ENCODE peak calls at places on chromosomes 12 and 14, in five cellular contexts. One of them, this sample, is unnamed.

GRCh38 chr14:64417042-64417770 is 29.1 kb downstream of the MTHFD1 start:
- DNase-seq in lower leg skin: peak
- DNase-seq in cardiac fibroblast: peak
- DNase-seq in transverse colon: no peak
- DNase-seq in CD4-positive, alpha-beta memory T cell: no peak
- DNase-seq in this sample: no peak

GRCh38 chr14:101332281-101332680 is 229.0 kb upstream of the DIO3 start:
- DNase-seq in lower leg skin: no peak
- DNase-seq in cardiac fibroblast: no peak
- DNase-seq in transverse colon: no peak
- DNase-seq in CD4-positive, alpha-beta memory T cell: no peak
- DNase-seq in this sample: no peak

GRCh38 chr14:20690848-20691640 is 2.5 kb downstream of the ANG start:
- DNase-seq in lower leg skin: no peak
- DNase-seq in cardiac fibroblast: peak
- DNase-seq in transverse colon: peak
- DNase-seq in CD4-positive, alpha-beta memory T cell: peak
- DNase-seq in this sample: peak

GRCh38 chr12:50425859-50426258 is 25.2 kb downstream of the LARP4 start:
- DNase-seq in lower leg skin: no peak
- DNase-seq in cardiac fibroblast: no peak
- DNase-seq in transverse colon: no peak
- DNase-seq in CD4-positive, alpha-beta memory T cell: no peak
- DNase-seq in this sample: no peak

GRCh38 chr14:91255026-91255695 is 10.7 kb upstream of the GPR68 start:
- DNase-seq in lower leg skin: no peak
- DNase-seq in cardiac fibroblast: no peak
- DNase-seq in transverse colon: no peak
- DNase-seq in CD4-positive, alpha-beta memory T cell: no peak
- DNase-seq in this sample: no peak

GRCh38 chr14:40850191-40850590 is 756.5 kb upstream of the LRFN5 start:
- DNase-seq in lower leg skin: no peak
- DNase-seq in cardiac fibroblast: no peak
- DNase-seq in transverse colon: no peak
- DNase-seq in CD4-positive, alpha-beta memory T cell: no peak
- DNase-seq in this sample: no peak

GRCh38 chr12:109741286-109741969 is 27.8 kb downstream of the FAM222A start:
- DNase-seq in lower leg skin: peak
- DNase-seq in cardiac fibroblast: no peak
- DNase-seq in transverse colon: no peak
- DNase-seq in CD4-positive, alpha-beta memory T cell: no peak
- DNase-seq in this sample: no peak

GRCh38 chr12:5808956-5809355 is 136.1 kb downstream of the ANO2 start:
- DNase-seq in lower leg skin: no peak
- DNase-seq in cardiac fibroblast: no peak
- DNase-seq in transverse colon: no peak
- DNase-seq in CD4-positive, alpha-beta memory T cell: no peak
- DNase-seq in this sample: no peak

GRCh38 chr12:12792421-12792820 is 7.0 kb downstream of the APOLD1 start:
- DNase-seq in lower leg skin: peak
- DNase-seq in cardiac fibroblast: no peak
- DNase-seq in transverse colon: no peak
- DNase-seq in CD4-positive, alpha-beta memory T cell: no peak
- DNase-seq in this sample: no peak

GRCh38 chr12:75850751-75851462 is 180.7 kb downstream of the PHLDA1 start:
- DNase-seq in lower leg skin: no peak
- DNase-seq in cardiac fibroblast: peak
- DNase-seq in transverse colon: peak
- DNase-seq in CD4-positive, alpha-beta memory T cell: no peak
- DNase-seq in this sample: no peak

GRCh38 chr14:25009891-25010290 is 40.1 kb downstream of the STXBP6 start:
- DNase-seq in lower leg skin: no peak
- DNase-seq in cardiac fibroblast: peak
- DNase-seq in transverse colon: no peak
- DNase-seq in CD4-positive, alpha-beta memory T cell: no peak
- DNase-seq in this sample: no peak

GRCh38 chr12:102824218-102824835 is 92.7 kb downstream of the PAH start:
- DNase-seq in lower leg skin: peak
- DNase-seq in cardiac fibroblast: peak
- DNase-seq in transverse colon: no peak
- DNase-seq in CD4-positive, alpha-beta memory T cell: no peak
- DNase-seq in this sample: no peak

GRCh38 chr14:102317564-102318248 is 1.8 kb upstream of the ZNF839 start:
- DNase-seq in lower leg skin: no peak
- DNase-seq in cardiac fibroblast: peak
- DNase-seq in transverse colon: peak
- DNase-seq in CD4-positive, alpha-beta memory T cell: no peak
- DNase-seq in this sample: no peak

GRCh38 chr14:21278632-21279031 is 1.3 kb upstream of the RPGRIP1 start:
- DNase-seq in lower leg skin: no peak
- DNase-seq in cardiac fibroblast: peak
- DNase-seq in transverse colon: no peak
- DNase-seq in CD4-positive, alpha-beta memory T cell: no peak
- DNase-seq in this sample: no peak

GRCh38 chr14:62015945-62016344 is 253.7 kb downstream of the SNAPC1 start:
- DNase-seq in lower leg skin: no peak
- DNase-seq in cardiac fibroblast: peak
- DNase-seq in transverse colon: no peak
- DNase-seq in CD4-positive, alpha-beta memory T cell: no peak
- DNase-seq in this sample: no peak

GRCh38 chr12:4271433-4272013 is 2.0 kb upstream of the CCND2 start:
- DNase-seq in lower leg skin: peak
- DNase-seq in cardiac fibroblast: no peak
- DNase-seq in transverse colon: no peak
- DNase-seq in CD4-positive, alpha-beta memory T cell: no peak
- DNase-seq in this sample: no peak

GRCh38 chr14:91154851-91155625 is 41.2 kb downstream of the DGLUCY start:
- DNase-seq in lower leg skin: peak
- DNase-seq in cardiac fibroblast: peak
- DNase-seq in transverse colon: peak
- DNase-seq in CD4-positive, alpha-beta memory T cell: no peak
- DNase-seq in this sample: peak

GRCh38 chr14:74620497-74620921 is 8.5 kb upstream of the LTBP2 start:
- DNase-seq in lower leg skin: no peak
- DNase-seq in cardiac fibroblast: peak
- DNase-seq in transverse colon: no peak
- DNase-seq in CD4-positive, alpha-beta memory T cell: no peak
- DNase-seq in this sample: no peak

GRCh38 chr12:89339531-89339930 is 12.8 kb downstream of the DUSP6 start:
- DNase-seq in lower leg skin: no peak
- DNase-seq in cardiac fibroblast: no peak
- DNase-seq in transverse colon: no peak
- DNase-seq in CD4-positive, alpha-beta memory T cell: no peak
- DNase-seq in this sample: no peak

GRCh38 chr12:72511906-72512305 is 239.7 kb downstream of the TRHDE start:
- DNase-seq in lower leg skin: no peak
- DNase-seq in cardiac fibroblast: peak
- DNase-seq in transverse colon: no peak
- DNase-seq in CD4-positive, alpha-beta memory T cell: no peak
- DNase-seq in this sample: no peak

GRCh38 chr12:89140580-89141236 is 211.6 kb downstream of the DUSP6 start:
- DNase-seq in lower leg skin: no peak
- DNase-seq in cardiac fibroblast: peak
- DNase-seq in transverse colon: no peak
- DNase-seq in CD4-positive, alpha-beta memory T cell: no peak
- DNase-seq in this sample: no peak

GRCh38 chr12:121637231-121637914 is 11.0 kb downstream of the ORAI1 start:
- DNase-seq in lower leg skin: peak
- DNase-seq in cardiac fibroblast: no peak
- DNase-seq in transverse colon: peak
- DNase-seq in CD4-positive, alpha-beta memory T cell: peak
- DNase-seq in this sample: no peak

GRCh38 chr12:11739980-11740379 is 90.5 kb downstream of the ETV6 start:
- DNase-seq in lower leg skin: no peak
- DNase-seq in cardiac fibroblast: no peak
- DNase-seq in transverse colon: no peak
- DNase-seq in CD4-positive, alpha-beta memory T cell: no peak
- DNase-seq in this sample: no peak

GRCh38 chr12:131704509-131704908 is 6.4 kb upstream of the SFSWAP start:
- DNase-seq in lower leg skin: no peak
- DNase-seq in cardiac fibroblast: no peak
- DNase-seq in transverse colon: no peak
- DNase-seq in CD4-positive, alpha-beta memory T cell: no peak
- DNase-seq in this sample: no peak

GRCh38 chr12:31322651-31323248 is 3.2 kb downstream of the SINHCAF start:
- DNase-seq in lower leg skin: no peak
- DNase-seq in cardiac fibroblast: peak
- DNase-seq in transverse colon: peak
- DNase-seq in CD4-positive, alpha-beta memory T cell: no peak
- DNase-seq in this sample: peak

GRCh38 chr12:30047499-30048262 is 263.9 kb upstream of the TMTC1 start:
- DNase-seq in lower leg skin: no peak
- DNase-seq in cardiac fibroblast: peak
- DNase-seq in transverse colon: no peak
- DNase-seq in CD4-positive, alpha-beta memory T cell: no peak
- DNase-seq in this sample: no peak

GRCh38 chr12:62683724-62684501 is 217.3 kb downstream of the MON2 start:
- DNase-seq in lower leg skin: peak
- DNase-seq in cardiac fibroblast: no peak
- DNase-seq in transverse colon: peak
- DNase-seq in CD4-positive, alpha-beta memory T cell: no peak
- DNase-seq in this sample: no peak

GRCh38 chr14:92866181-92866752 is 56.7 kb upstream of the CHGA start:
- DNase-seq in lower leg skin: no peak
- DNase-seq in cardiac fibroblast: peak
- DNase-seq in transverse colon: no peak
- DNase-seq in CD4-positive, alpha-beta memory T cell: no peak
- DNase-seq in this sample: no peak

GRCh38 chr12:113569841-113570240 is 98.2 kb upstream of the LHX5 start:
- DNase-seq in lower leg skin: no peak
- DNase-seq in cardiac fibroblast: no peak
- DNase-seq in transverse colon: no peak
- DNase-seq in CD4-positive, alpha-beta memory T cell: no peak
- DNase-seq in this sample: no peak

GRCh38 chr14:31194661-31195060 is 12.9 kb downstream of the HECTD1 start:
- DNase-seq in lower leg skin: no peak
- DNase-seq in cardiac fibroblast: peak
- DNase-seq in transverse colon: no peak
- DNase-seq in CD4-positive, alpha-beta memory T cell: no peak
- DNase-seq in this sample: no peak
- H3K4me3 ChIP-seq in lower leg skin: no peak
- H3K4me3 ChIP-seq in cardiac fibroblast: no peak
- H3K4me3 ChIP-seq in transverse colon: no peak
- H3K4me3 ChIP-seq in CD4-positive, alpha-beta memory T cell: no peak
- H3K4me3 ChIP-seq in this sample: no peak

GRCh38 chr14:33454022-33454645 is 496.7 kb downstream of the EGLN3 start:
- DNase-seq in lower leg skin: no peak
- DNase-seq in cardiac fibroblast: no peak
- DNase-seq in transverse colon: no peak
- DNase-seq in CD4-positive, alpha-beta memory T cell: no peak
- DNase-seq in this sample: no peak
- H3K4me3 ChIP-seq in lower leg skin: no peak
- H3K4me3 ChIP-seq in cardiac fibroblast: no peak
- H3K4me3 ChIP-seq in transverse colon: no peak
- H3K4me3 ChIP-seq in CD4-positive, alpha-beta memory T cell: no peak
- H3K4me3 ChIP-seq in this sample: no peak

DNA sequence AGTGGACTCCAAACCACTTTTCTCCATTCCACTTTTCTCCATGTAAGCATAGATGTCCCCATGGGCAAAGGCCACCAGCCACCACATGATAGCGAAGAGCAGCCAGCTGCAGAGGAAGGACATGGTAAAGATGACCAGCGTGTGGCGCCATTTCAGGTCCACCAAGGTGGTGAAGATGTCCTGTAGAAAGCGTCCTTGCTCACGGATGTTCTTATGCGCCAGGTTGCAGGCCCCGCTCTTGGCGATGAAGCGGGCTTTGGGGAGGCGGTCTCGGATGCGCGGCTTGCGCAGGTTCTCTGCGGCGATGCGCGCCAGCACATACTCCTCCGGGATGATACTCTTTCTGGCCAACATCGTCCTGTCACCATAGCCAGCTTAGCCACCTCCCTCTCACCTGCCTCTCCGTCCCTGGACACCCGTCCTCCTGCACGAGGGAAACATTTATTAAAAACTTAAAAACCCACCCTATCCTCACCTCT is 1.2 kb downstream of the KCNJ8 start:
- DNase-seq in lower leg skin: peak
- DNase-seq in cardiac fibroblast: peak
- DNase-seq in transverse colon: peak
- DNase-seq in CD4-positive, alpha-beta memory T cell: no peak
- DNase-seq in this sample: no peak
- H3K4me3 ChIP-seq in lower leg skin: no peak
- H3K4me3 ChIP-seq in cardiac fibroblast: peak
- H3K4me3 ChIP-seq in transverse colon: no peak
- H3K4me3 ChIP-seq in CD4-positive, alpha-beta memory T cell: no peak
- H3K4me3 ChIP-seq in this sample: peak

GRCh38 chr12:86834217-86834616 is 578.0 kb upstream of the MGAT4C start:
- DNase-seq in lower leg skin: no peak
- DNase-seq in cardiac fibroblast: no peak
- DNase-seq in transverse colon: no peak
- DNase-seq in CD4-positive, alpha-beta memory T cell: no peak
- DNase-seq in this sample: no peak

GRCh38 chr12:86837246-86837645 is 581.1 kb upstream of the MGAT4C start:
- DNase-seq in lower leg skin: no peak
- DNase-seq in cardiac fibroblast: no peak
- DNase-seq in transverse colon: no peak
- DNase-seq in CD4-positive, alpha-beta memory T cell: no peak
- DNase-seq in this sample: no peak

GRCh38 chr12:86838709-86839108 is 582.5 kb upstream of the MGAT4C start:
- DNase-seq in lower leg skin: no peak
- DNase-seq in cardiac fibroblast: no peak
- DNase-seq in transverse colon: no peak
- DNase-seq in CD4-positive, alpha-beta memory T cell: no peak
- DNase-seq in this sample: no peak

GRCh38 chr12:86838264-86838663 is 582.1 kb upstream of the MGAT4C start:
- DNase-seq in lower leg skin: no peak
- DNase-seq in cardiac fibroblast: no peak
- DNase-seq in transverse colon: no peak
- DNase-seq in CD4-positive, alpha-beta memory T cell: no peak
- DNase-seq in this sample: no peak
- H3K4me3 ChIP-seq in lower leg skin: no peak
- H3K4me3 ChIP-seq in cardiac fibroblast: no peak
- H3K4me3 ChIP-seq in transverse colon: no peak
- H3K4me3 ChIP-seq in CD4-positive, alpha-beta memory T cell: no peak
- H3K4me3 ChIP-seq in this sample: no peak

GRCh38 chr14:34039428-34040047 is 88.7 kb upstream of the EGLN3 start:
- DNase-seq in lower leg skin: no peak
- DNase-seq in cardiac fibroblast: no peak
- DNase-seq in transverse colon: no peak
- DNase-seq in CD4-positive, alpha-beta memory T cell: no peak
- DNase-seq in this sample: no peak
- H3K4me3 ChIP-seq in lower leg skin: no peak
- H3K4me3 ChIP-seq in cardiac fibroblast: no peak
- H3K4me3 ChIP-seq in transverse colon: no peak
- H3K4me3 ChIP-seq in CD4-positive, alpha-beta memory T cell: no peak
- H3K4me3 ChIP-seq in this sample: no peak